ENCODE peak calls at places on chromosomes 7 and 10, in five cellular contexts. A is adrenal gland, S is HL-60, Z is IMR-90, L is fibroblast of lung. G is an unnamed sample.

GRCh38 chr10:23314835-23315239 is 29.8 kb downstream of the C10orf67 start:
- DNase-seq in A (peak), Z (peak), S (peak), L (peak), G (peak)

GRCh38 chr10:109773818-109774440 is 149.4 kb downstream of the XPNPEP1 start:
- DNase-seq in S (no peak), L (peak), A (no peak), Z (peak), G (peak)

GRCh38 chr10:98028168-98028770 is 2.2 kb downstream of the CRTAC1 start:
- DNase-seq in L (peak), Z (peak), S (peak), A (peak), G (no peak)

GRCh38 chr7:150502519-150502918 is 12.2 kb upstream of the GIMAP7 start:
- DNase-seq in A (no peak), L (no peak), S (no peak), Z (no peak), G (no peak)

GRCh38 chr10:77949167-77949566 is 22.6 kb upstream of the DLG5 start:
- DNase-seq in A (no peak), L (peak), Z (peak), S (no peak), G (peak)

GRCh38 chr10:104080762-104081161 is 4.9 kb downstream of the COL17A1 start:
- DNase-seq in L (peak), S (peak), A (no peak), Z (peak), G (peak)

GRCh38 chr10:97713351-97713827 is at the start of gene MARVELD1:
- DNase-seq in A (peak), S (no peak), L (peak), Z (peak), G (peak)

GRCh38 chr7:167087-167855 is 25.1 kb upstream of the FAM20C start:
- DNase-seq in S (peak), L (no peak), Z (no peak), A (no peak), G (no peak)

GRCh38 chr10:102948786-102949185 is 30.7 kb downstream of the CNNM2 start:
- DNase-seq in L (no peak), S (no peak), Z (no peak), A (peak), G (no peak)

GRCh38 chr10:8048281-8049008 is 6.0 kb upstream of the GATA3 start:
- DNase-seq in A (no peak), S (no peak), Z (no peak), L (no peak), G (no peak)
- H3K4me3 ChIP-seq in A (no peak), S (no peak), Z (no peak), L (no peak), G (no peak)

DNA sequence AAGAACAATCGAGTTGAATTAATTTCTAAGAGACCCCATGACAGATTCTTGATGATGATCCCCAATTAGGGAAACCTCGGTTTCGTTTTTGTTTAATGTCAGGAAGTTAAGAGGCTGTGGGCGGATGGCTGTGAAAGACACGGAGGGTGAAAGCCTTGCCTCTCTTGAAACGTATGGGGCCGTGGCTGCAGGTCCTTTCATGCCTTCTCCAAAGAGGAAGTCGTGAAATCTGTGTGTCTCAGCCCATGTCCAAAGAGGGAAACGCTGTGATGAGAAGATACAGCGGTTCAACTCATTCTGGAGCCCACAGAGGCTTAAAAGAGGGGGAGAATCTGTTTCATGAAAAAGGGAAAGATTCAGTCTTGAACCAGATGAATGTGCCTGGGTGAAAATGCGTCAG is 51.4 kb upstream of the CARD11 start:
- DNase-seq in L (no peak), S (peak), A (peak), Z (no peak), G (no peak)
- H3K4me3 ChIP-seq in L (no peak), S (no peak), A (no peak), Z (no peak), G (no peak)

DNA sequence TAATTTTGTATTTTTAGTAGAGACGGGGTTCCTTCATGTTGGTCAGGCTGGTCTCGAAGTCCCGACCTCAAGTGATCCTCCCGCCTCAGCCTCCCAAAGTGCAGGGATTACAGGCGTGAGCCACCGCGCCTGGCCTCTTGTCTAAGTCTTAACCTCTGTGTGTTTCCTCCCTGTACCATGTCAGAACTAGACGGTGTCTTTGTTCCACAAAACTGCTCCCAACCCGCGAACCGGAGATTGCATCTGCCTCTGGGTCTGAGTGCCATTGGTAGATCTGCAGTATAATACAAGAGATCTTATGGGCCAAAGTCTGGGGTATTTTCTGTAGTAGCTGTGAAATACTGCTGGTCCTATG is 1.3 kb upstream of the EEF1AKMT2 start:
- DNase-seq in S (no peak), Z (no peak), A (no peak), L (no peak), G (no peak)
- H3K4me3 ChIP-seq in S (no peak), Z (no peak), A (no peak), L (no peak), G (peak)

GRCh38 chr10:5929442-5929841 is 39.4 kb downstream of the FBH1 start:
- DNase-seq in L (no peak), A (no peak), Z (no peak), S (no peak), G (no peak)

GRCh38 chr10:5919568-5919967 is 29.5 kb downstream of the FBH1 start:
- DNase-seq in Z (no peak), A (no peak), L (no peak), S (no peak), G (no peak)

GRCh38 chr10:5921746-5922145 is 31.7 kb downstream of the FBH1 start:
- DNase-seq in S (no peak), A (no peak), Z (no peak), L (no peak), G (no peak)

GRCh38 chr10:5927306-5927705 is 37.3 kb downstream of the FBH1 start:
- DNase-seq in L (peak), Z (peak), S (no peak), A (no peak), G (peak)

GRCh38 chr10:5924889-5925288 is 34.8 kb downstream of the FBH1 start:
- DNase-seq in L (no peak), S (no peak), A (no peak), Z (no peak), G (no peak)
- H3K4me3 ChIP-seq in L (no peak), S (no peak), A (no peak), Z (no peak), G (no peak)

GRCh38 chr10:65894379-65894778 is 1031.5 kb upstream of the LRRTM3 start:
- DNase-seq in A (no peak), Z (no peak), L (no peak), S (no peak), G (no peak)

GRCh38 chr10:65891073-65891981 is 1034.5 kb upstream of the LRRTM3 start:
- DNase-seq in S (no peak), A (no peak), Z (no peak), L (no peak), G (no peak)
- H3K4me3 ChIP-seq in S (no peak), A (no peak), Z (no peak), L (no peak), G (no peak)

GRCh38 chr10:123536176-123536845 is 129.8 kb upstream of the GPR26 start:
- DNase-seq in S (no peak), L (no peak), A (no peak), Z (no peak), G (no peak)
- H3K4me3 ChIP-seq in S (no peak), L (no peak), A (no peak), Z (no peak), G (no peak)

DNA sequence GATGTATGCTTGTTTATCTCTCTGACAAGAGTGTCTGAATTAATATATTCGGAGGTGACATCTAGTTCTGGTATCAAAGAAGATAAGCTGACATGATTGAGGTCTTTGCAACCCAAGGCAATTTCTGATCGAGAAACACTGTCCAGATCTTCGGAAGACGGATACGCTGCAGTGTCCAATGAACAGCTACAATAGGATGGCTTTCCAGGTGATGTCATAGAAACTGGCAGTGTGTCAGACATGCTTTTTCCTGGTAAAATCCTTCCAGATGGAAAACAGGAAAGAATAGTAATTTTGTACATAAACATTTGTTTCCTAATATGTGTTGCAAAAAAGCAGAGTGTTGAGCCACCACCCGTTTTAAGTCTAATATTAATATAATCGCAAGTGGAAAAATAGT is 33.4 kb downstream of the VWDE start:
- DNase-seq in S (no peak), Z (no peak), L (no peak), A (no peak), G (peak)
- H3K4me3 ChIP-seq in S (no peak), Z (no peak), L (no peak), A (no peak), G (no peak)

GRCh38 chr7:10473569-10473968 is 500.1 kb upstream of the PHF14 start:
- DNase-seq in L (no peak), S (no peak), Z (no peak), A (peak), G (no peak)

GRCh38 chr7:10475940-10476641 is 497.6 kb upstream of the PHF14 start:
- DNase-seq in S (no peak), A (no peak), L (no peak), Z (no peak), G (no peak)

GRCh38 chr7:10476642-10477041 is 497.0 kb upstream of the PHF14 start:
- DNase-seq in Z (no peak), S (no peak), L (no peak), A (no peak), G (no peak)

GRCh38 chr7:10472115-10472514 is 501.6 kb upstream of the PHF14 start:
- DNase-seq in L (no peak), A (no peak), S (no peak), Z (no peak), G (no peak)

DNA sequence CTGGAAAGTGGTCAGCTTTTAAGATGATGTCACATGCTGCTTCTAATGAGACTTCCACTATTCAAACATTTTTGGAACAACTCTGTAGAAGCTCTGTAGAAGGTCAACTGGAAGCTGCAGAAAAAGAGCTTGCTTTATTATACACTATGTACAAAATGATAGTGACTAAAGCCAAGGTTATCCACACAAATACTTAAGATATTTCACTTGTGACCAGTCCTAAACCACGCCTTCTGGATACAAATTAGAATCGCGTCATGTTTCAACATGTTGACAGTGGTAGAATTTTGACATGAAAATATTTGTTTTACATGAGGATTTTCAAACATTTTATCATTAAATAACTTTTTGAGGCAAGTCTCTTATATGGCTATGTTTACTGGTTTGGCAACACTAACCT is 499.6 kb upstream of the PHF14 start:
- DNase-seq in S (no peak), L (peak), Z (no peak), A (no peak), G (no peak)
- H3K4me3 ChIP-seq in S (no peak), L (no peak), Z (no peak), A (no peak), G (no peak)

G was measured in foreskin fibroblast.